ENCODE peak calls at places on chromosome 14, in ten cellular contexts. One of them, this sample, is unnamed.
A peak's percentile ranks its signal among the peaks of the same experiment; 100 is the strongest.

GRCh38 chr14:100842799-100843198 is 16.9 kb downstream of the MEG3 start:
- DNase-seq in body of pancreas: no peak
- DNase-seq in ovary: no peak
- DNase-seq in heart left ventricle: peak; percentile 40
- DNase-seq in HCT116: no peak
- DNase-seq in prostate gland: no peak
- DNase-seq in adrenal gland: no peak
- DNase-seq in IMR-90: peak; percentile 95
- DNase-seq in GM12878: no peak
- DNase-seq in gastrocnemius medialis: no peak
- DNase-seq in this sample: no peak

GRCh38 chr14:101083564-101084435 is 180.3 kb upstream of the RTL1 start:
- DNase-seq in body of pancreas: no peak
- DNase-seq in ovary: peak; percentile 13
- DNase-seq in heart left ventricle: peak; percentile 28
- DNase-seq in HCT116: peak; percentile 46
- DNase-seq in prostate gland: no peak
- DNase-seq in adrenal gland: no peak
- DNase-seq in IMR-90: no peak
- DNase-seq in GM12878: no peak
- DNase-seq in gastrocnemius medialis: no peak
- DNase-seq in this sample: peak; percentile 9

GRCh38 chr14:73472182-73473114 is 14.1 kb upstream of the NUMB start:
- DNase-seq in body of pancreas: no peak
- DNase-seq in ovary: no peak
- DNase-seq in heart left ventricle: no peak
- DNase-seq in HCT116: peak; percentile 60
- DNase-seq in prostate gland: peak; percentile 23
- DNase-seq in adrenal gland: no peak
- DNase-seq in IMR-90: peak; percentile 82
- DNase-seq in GM12878: peak; percentile 57
- DNase-seq in gastrocnemius medialis: no peak
- DNase-seq in this sample: no peak

GRCh38 chr14:89473979-89474378 is 56.9 kb upstream of the FOXN3 start:
- DNase-seq in body of pancreas: no peak
- DNase-seq in ovary: no peak
- DNase-seq in heart left ventricle: no peak
- DNase-seq in HCT116: no peak
- DNase-seq in prostate gland: no peak
- DNase-seq in adrenal gland: no peak
- DNase-seq in IMR-90: peak; percentile 92
- DNase-seq in GM12878: no peak
- DNase-seq in gastrocnemius medialis: no peak
- DNase-seq in this sample: no peak

GRCh38 chr14:100555436-100556067 is 31.7 kb downstream of the BEGAIN start:
- DNase-seq in body of pancreas: no peak
- DNase-seq in ovary: no peak
- DNase-seq in heart left ventricle: no peak
- DNase-seq in HCT116: no peak
- DNase-seq in prostate gland: no peak
- DNase-seq in adrenal gland: no peak
- DNase-seq in IMR-90: no peak
- DNase-seq in GM12878: no peak
- DNase-seq in gastrocnemius medialis: no peak
- DNase-seq in this sample: no peak

GRCh38 chr14:75011356-75012097 is 8.8 kb downstream of the EIF2B2 start:
- DNase-seq in body of pancreas: no peak
- DNase-seq in ovary: no peak
- DNase-seq in heart left ventricle: no peak
- DNase-seq in HCT116: no peak
- DNase-seq in prostate gland: no peak
- DNase-seq in adrenal gland: no peak
- DNase-seq in IMR-90: peak; percentile 78
- DNase-seq in GM12878: no peak
- DNase-seq in gastrocnemius medialis: no peak
- DNase-seq in this sample: no peak

GRCh38 chr14:61619494-61619893 is 75.8 kb upstream of the HIF1A start:
- DNase-seq in body of pancreas: no peak
- DNase-seq in ovary: no peak
- DNase-seq in heart left ventricle: no peak
- DNase-seq in HCT116: no peak
- DNase-seq in prostate gland: no peak
- DNase-seq in adrenal gland: no peak
- DNase-seq in IMR-90: no peak
- DNase-seq in GM12878: no peak
- DNase-seq in gastrocnemius medialis: no peak
- DNase-seq in this sample: no peak

GRCh38 chr14:50037240-50037639 is 79.1 kb downstream of the VCPKMT start:
- DNase-seq in body of pancreas: no peak
- DNase-seq in ovary: no peak
- DNase-seq in heart left ventricle: no peak
- DNase-seq in HCT116: no peak
- DNase-seq in prostate gland: no peak
- DNase-seq in adrenal gland: no peak
- DNase-seq in IMR-90: no peak
- DNase-seq in GM12878: no peak
- DNase-seq in gastrocnemius medialis: no peak
- DNase-seq in this sample: no peak

GRCh38 chr14:29576997-29577396 is 350.6 kb downstream of the PRKD1 start:
- DNase-seq in body of pancreas: no peak
- DNase-seq in ovary: no peak
- DNase-seq in heart left ventricle: no peak
- DNase-seq in HCT116: no peak
- DNase-seq in prostate gland: no peak
- DNase-seq in adrenal gland: no peak
- DNase-seq in IMR-90: peak; percentile 42
- DNase-seq in GM12878: no peak
- DNase-seq in gastrocnemius medialis: no peak
- DNase-seq in this sample: no peak

GRCh38 chr14:99716091-99716849 is 32.2 kb downstream of the CYP46A1 start:
- DNase-seq in body of pancreas: no peak
- DNase-seq in ovary: no peak
- DNase-seq in heart left ventricle: no peak
- DNase-seq in HCT116: no peak
- DNase-seq in prostate gland: no peak
- DNase-seq in adrenal gland: no peak
- DNase-seq in IMR-90: no peak
- DNase-seq in GM12878: no peak
- DNase-seq in gastrocnemius medialis: no peak
- DNase-seq in this sample: peak; percentile 63

GRCh38 chr14:37254411-37254947 is 56.7 kb downstream of the MIPOL1 start:
- DNase-seq in body of pancreas: no peak
- DNase-seq in ovary: no peak
- DNase-seq in heart left ventricle: no peak
- DNase-seq in HCT116: no peak
- DNase-seq in prostate gland: no peak
- DNase-seq in adrenal gland: no peak
- DNase-seq in IMR-90: no peak
- DNase-seq in GM12878: no peak
- DNase-seq in gastrocnemius medialis: no peak
- DNase-seq in this sample: no peak

GRCh38 chr14:71203306-71203705 is 296.0 kb downstream of the PCNX1 start:
- DNase-seq in body of pancreas: no peak
- DNase-seq in ovary: no peak
- DNase-seq in heart left ventricle: no peak
- DNase-seq in HCT116: no peak
- DNase-seq in prostate gland: no peak
- DNase-seq in adrenal gland: no peak
- DNase-seq in IMR-90: peak; percentile 22
- DNase-seq in GM12878: no peak
- DNase-seq in gastrocnemius medialis: no peak
- DNase-seq in this sample: no peak

GRCh38 chr14:90193925-90194324 is 62.4 kb upstream of the PSMC1 start:
- DNase-seq in body of pancreas: no peak
- DNase-seq in ovary: no peak
- DNase-seq in heart left ventricle: no peak
- DNase-seq in HCT116: peak; percentile 22
- DNase-seq in prostate gland: no peak
- DNase-seq in adrenal gland: no peak
- DNase-seq in IMR-90: no peak
- DNase-seq in GM12878: no peak
- DNase-seq in gastrocnemius medialis: no peak
- DNase-seq in this sample: no peak

GRCh38 chr14:76863724-76864407 is 37.7 kb downstream of the LRRC74A start:
- DNase-seq in body of pancreas: no peak
- DNase-seq in ovary: no peak
- DNase-seq in heart left ventricle: no peak
- DNase-seq in HCT116: no peak
- DNase-seq in prostate gland: no peak
- DNase-seq in adrenal gland: no peak
- DNase-seq in IMR-90: no peak
- DNase-seq in GM12878: peak; percentile 13
- DNase-seq in gastrocnemius medialis: peak; percentile 32
- DNase-seq in this sample: peak; percentile 49

GRCh38 chr14:44897041-44897843 is 64.5 kb downstream of the KLHL28 start:
- DNase-seq in body of pancreas: peak; percentile 99
- DNase-seq in ovary: peak; percentile 98
- DNase-seq in heart left ventricle: peak; percentile 97
- DNase-seq in HCT116: peak; percentile 95
- DNase-seq in prostate gland: peak; percentile 99
- DNase-seq in adrenal gland: peak; percentile 99
- DNase-seq in IMR-90: peak; percentile 97
- DNase-seq in GM12878: peak; percentile 89
- DNase-seq in gastrocnemius medialis: peak; percentile 97
- DNase-seq in this sample: peak; percentile 100
- TF ChIP-seq POLR2A in body of pancreas: peak; percentile 79
- TF ChIP-seq POLR2A in ovary: peak; percentile 63
- TF ChIP-seq POLR2A in heart left ventricle: no peak
- TF ChIP-seq POLR2A in HCT116: peak; percentile 38
- TF ChIP-seq POLR2A in prostate gland: peak; percentile 61
- TF ChIP-seq POLR2A in adrenal gland: peak; percentile 65
- TF ChIP-seq POLR2A in IMR-90: peak; percentile 85
- TF ChIP-seq POLR2A in GM12878: peak; percentile 83
- TF ChIP-seq POLR2A in gastrocnemius medialis: peak; percentile 83
- TF ChIP-seq POLR2A in this sample: no peak

DNA sequence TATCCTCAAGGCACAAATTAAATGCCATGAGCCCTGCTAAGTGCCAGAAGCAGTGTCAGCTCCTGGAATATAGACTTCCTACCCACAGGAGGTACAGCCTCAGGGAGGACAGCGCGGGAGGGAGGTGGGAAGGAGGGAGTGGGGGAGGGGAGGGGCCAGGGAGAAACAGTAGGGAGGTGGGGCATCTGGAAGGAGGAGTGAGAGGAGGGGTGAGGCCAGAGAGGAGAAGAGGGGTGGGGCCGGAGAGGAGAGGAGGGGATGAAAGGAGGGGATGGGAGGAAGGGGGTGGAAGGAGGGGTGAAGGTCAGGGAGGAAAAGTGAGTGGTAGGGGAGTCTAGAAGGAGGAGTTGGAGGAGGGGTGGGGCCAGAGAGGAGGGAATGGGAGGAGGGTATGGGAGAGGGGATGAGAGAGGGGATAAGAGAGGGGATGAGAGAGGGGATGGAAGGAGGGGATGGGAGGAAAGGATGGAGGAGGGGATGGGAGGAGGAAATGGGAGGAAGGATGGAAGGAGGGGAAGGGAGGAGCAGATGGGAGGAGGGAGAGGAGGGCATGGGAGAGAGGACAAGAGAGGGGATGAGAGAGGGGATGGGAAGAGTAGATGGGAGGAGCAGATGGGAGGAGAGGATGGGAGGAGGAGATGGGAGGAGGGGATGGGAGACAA is 9.2 kb upstream of the CCDC197 start:
- DNase-seq in body of pancreas: no peak
- DNase-seq in ovary: no peak
- DNase-seq in heart left ventricle: no peak
- DNase-seq in HCT116: no peak
- DNase-seq in prostate gland: no peak
- DNase-seq in adrenal gland: no peak
- DNase-seq in IMR-90: no peak
- DNase-seq in GM12878: no peak
- DNase-seq in gastrocnemius medialis: no peak
- DNase-seq in this sample: no peak
- H3K4me3 ChIP-seq in body of pancreas: no peak overlapping the region
- H3K4me3 ChIP-seq in ovary: no peak overlapping the region
- H3K4me3 ChIP-seq in heart left ventricle: no peak overlapping the region
- H3K4me3 ChIP-seq in HCT116: no peak overlapping the region
- H3K4me3 ChIP-seq in prostate gland: no peak overlapping the region
- H3K4me3 ChIP-seq in adrenal gland: no peak overlapping the region
- H3K4me3 ChIP-seq in IMR-90: no peak overlapping the region
- H3K4me3 ChIP-seq in GM12878: no peak overlapping the region
- H3K4me3 ChIP-seq in gastrocnemius medialis: peak overlapping the region; percentile 42
- H3K4me3 ChIP-seq in this sample: no peak overlapping the region

GRCh38 chr14:102086972-102087761 is at the start of gene HSP90AA1:
- DNase-seq in body of pancreas: peak; percentile 95
- DNase-seq in ovary: peak; percentile 96
- DNase-seq in heart left ventricle: peak; percentile 97
- DNase-seq in HCT116: peak; percentile 79
- DNase-seq in prostate gland: peak; percentile 90
- DNase-seq in adrenal gland: peak; percentile 96
- DNase-seq in IMR-90: peak; percentile 88
- DNase-seq in GM12878: peak; percentile 60
- DNase-seq in gastrocnemius medialis: peak; percentile 84
- DNase-seq in this sample: peak; percentile 99
- TF ChIP-seq CTCF in body of pancreas: peak; percentile 7
- TF ChIP-seq CTCF in ovary: peak; percentile 24
- TF ChIP-seq CTCF in heart left ventricle: no peak
- TF ChIP-seq CTCF in HCT116: no peak
- TF ChIP-seq CTCF in prostate gland: no peak
- TF ChIP-seq CTCF in adrenal gland: peak; percentile 19
- TF ChIP-seq CTCF in IMR-90: peak; percentile 14
- TF ChIP-seq CTCF in GM12878: peak; percentile 15
- TF ChIP-seq CTCF in gastrocnemius medialis: no peak
- TF ChIP-seq CTCF in this sample: no peak

GRCh38 chr14:104721704-104722431 is 2.2 kb upstream of the ADSS1 start:
- DNase-seq in body of pancreas: no peak
- DNase-seq in ovary: no peak
- DNase-seq in heart left ventricle: no peak
- DNase-seq in HCT116: no peak
- DNase-seq in prostate gland: no peak
- DNase-seq in adrenal gland: no peak
- DNase-seq in IMR-90: peak; percentile 34
- DNase-seq in GM12878: no peak
- DNase-seq in gastrocnemius medialis: peak; percentile 90
- DNase-seq in this sample: no peak

GRCh38 chr14:104724407-104724980 is 465 bp downstream of the ADSS1 start:
- DNase-seq in body of pancreas: peak; percentile 50
- DNase-seq in ovary: peak; percentile 67
- DNase-seq in heart left ventricle: no peak
- DNase-seq in HCT116: no peak
- DNase-seq in prostate gland: no peak
- DNase-seq in adrenal gland: no peak
- DNase-seq in IMR-90: no peak
- DNase-seq in GM12878: no peak
- DNase-seq in gastrocnemius medialis: peak; percentile 40
- DNase-seq in this sample: no peak

GRCh38 chr14:104724981-104725771 is 1.1 kb downstream of the ADSS1 start:
- DNase-seq in body of pancreas: no peak
- DNase-seq in ovary: peak; percentile 59
- DNase-seq in heart left ventricle: peak; percentile 82
- DNase-seq in HCT116: no peak
- DNase-seq in prostate gland: no peak
- DNase-seq in adrenal gland: no peak
- DNase-seq in IMR-90: no peak
- DNase-seq in GM12878: no peak
- DNase-seq in gastrocnemius medialis: peak; percentile 48
- DNase-seq in this sample: no peak

GRCh38 chr14:104722938-104723650 is 935 bp upstream of the ADSS1 start:
- DNase-seq in body of pancreas: no peak
- DNase-seq in ovary: no peak
- DNase-seq in heart left ventricle: no peak
- DNase-seq in HCT116: no peak
- DNase-seq in prostate gland: no peak
- DNase-seq in adrenal gland: no peak
- DNase-seq in IMR-90: no peak
- DNase-seq in GM12878: no peak
- DNase-seq in gastrocnemius medialis: peak; percentile 25
- DNase-seq in this sample: no peak

GRCh38 chr14:104723651-104724406 is at the start of gene ADSS1:
- DNase-seq in body of pancreas: peak; percentile 73
- DNase-seq in ovary: peak; percentile 68
- DNase-seq in heart left ventricle: peak; percentile 89
- DNase-seq in HCT116: no peak
- DNase-seq in prostate gland: peak; percentile 44
- DNase-seq in adrenal gland: peak; percentile 76
- DNase-seq in IMR-90: no peak
- DNase-seq in GM12878: no peak
- DNase-seq in gastrocnemius medialis: peak; percentile 58
- DNase-seq in this sample: no peak
- TF ChIP-seq POLR2A in body of pancreas: peak; percentile 23
- TF ChIP-seq POLR2A in ovary: no peak
- TF ChIP-seq POLR2A in heart left ventricle: no peak
- TF ChIP-seq POLR2A in HCT116: peak; percentile 90
- TF ChIP-seq POLR2A in prostate gland: peak; percentile 56
- TF ChIP-seq POLR2A in adrenal gland: no peak
- TF ChIP-seq POLR2A in IMR-90: no peak
- TF ChIP-seq POLR2A in GM12878: peak; percentile 54
- TF ChIP-seq POLR2A in gastrocnemius medialis: peak; percentile 83
- TF ChIP-seq POLR2A in this sample: no peak

This sample was measured in lower leg skin.